ENCODE peak calls at places on chromosomes 11 and 22, in five cellular contexts. V, D, Z, G and W are unnamed samples.

GRCh38 chr11:62048101-62048500 is 75.7 kb upstream of the INCENP start:
- DNase-seq in V (no peak), D (peak; percentile 43), Z (peak; percentile 28), G (no peak), W (no peak)

GRCh38 chr11:84261707-84262106 is 975.5 kb upstream of the CCDC90B start:
- DNase-seq in V (no peak), D (no peak), Z (no peak), G (no peak), W (no peak)

GRCh38 chr11:12123177-12123576 is 12.8 kb downstream of the MICAL2 start:
- DNase-seq in V (no peak), D (peak; percentile 67), Z (peak; percentile 73), G (no peak), W (no peak)

GRCh38 chr11:122181893-122182292 is 65.9 kb upstream of the BLID start:
- DNase-seq in V (no peak), D (peak; percentile 25), Z (no peak), G (no peak), W (no peak)

GRCh38 chr11:28459912-28460311 is 351.7 kb downstream of the METTL15 start:
- DNase-seq in V (no peak), D (no peak), Z (no peak), G (no peak), W (no peak)

GRCh38 chr11:44446341-44446712 is 119.1 kb upstream of the CD82 start:
- DNase-seq in V (no peak), D (peak; percentile 38), Z (no peak), G (no peak), W (no peak)

GRCh38 chr11:19276859-19277808 is 36.4 kb upstream of the E2F8 start:
- DNase-seq in V (no peak), D (peak; percentile 83), Z (no peak), G (peak; percentile 60), W (no peak)

GRCh38 chr22:35400335-35400680 is 368 bp downstream of the MCM5 start:
- DNase-seq in V (no peak), D (no peak), Z (no peak), G (no peak), W (peak; percentile 34)

GRCh38 chr11:131884461-131885073 is 514.2 kb downstream of the NTM start:
- DNase-seq in V (no peak), D (peak; percentile 47), Z (no peak), G (no peak), W (no peak)

GRCh38 chr11:94825111-94825880 is 57.1 kb downstream of the AMOTL1 start:
- DNase-seq in V (no peak), D (no peak), Z (no peak), G (no peak), W (no peak)

GRCh38 chr22:22720201-22720723 is 75.8 kb downstream of the GGTLC2 start:
- DNase-seq in V (peak; percentile 21), D (peak; percentile 31), Z (peak; percentile 51), G (no peak), W (peak; percentile 61)

GRCh38 chr11:71518506-71519471 is 8.3 kb upstream of the KRTAP5-7 start:
- DNase-seq in V (no peak), D (no peak), Z (no peak), G (no peak), W (no peak)

GRCh38 chr11:2566223-2567025 is 121.6 kb downstream of the KCNQ1 start:
- DNase-seq in V (no peak), D (no peak), Z (peak; percentile 3), G (peak; percentile 79), W (no peak)

GRCh38 chr22:19483481-19484244 is 3.9 kb downstream of the CDC45 start:
- DNase-seq in V (no peak), D (no peak), Z (peak; percentile 43), G (no peak), W (no peak)

GRCh38 chr11:2419638-2420501 is 19.3 kb downstream of the TSSC4 start:
- DNase-seq in V (no peak), D (peak; percentile 64), Z (peak; percentile 82), G (peak; percentile 87), W (peak; percentile 79)

GRCh38 chr22:36981247-36981775 is 37.9 kb downstream of the TST start:
- DNase-seq in V (no peak), D (no peak), Z (no peak), G (no peak), W (no peak)

GRCh38 chr11:119337581-119338317 is 2.9 kb downstream of the C1QTNF5 start:
- DNase-seq in V (no peak), D (peak; percentile 73), Z (no peak), G (peak; percentile 47), W (no peak)

GRCh38 chr11:18987454-18988231 is 48.4 kb upstream of the MRGPRX1 start:
- DNase-seq in V (no peak), D (peak; percentile 75), Z (peak; percentile 2), G (no peak), W (no peak)

GRCh38 chr22:43829904-43830851 is 18.1 kb upstream of the EFCAB6 start:
- DNase-seq in V (no peak), D (no peak), Z (peak; percentile 80), G (no peak), W (no peak)

GRCh38 chr11:706957-707816 is 1.2 kb downstream of the EPS8L2 start:
- DNase-seq in V (no peak), D (no peak), Z (peak; percentile 43), G (peak; percentile 79), W (no peak)

GRCh38 chr22:34427436-34427835 is 507.2 kb upstream of the LARGE1 start:
- DNase-seq in V (no peak), D (no peak), Z (no peak), G (no peak), W (no peak)

GRCh38 chr22:19065298-19065859 is 56.8 kb downstream of the DGCR2 start:
- DNase-seq in V (no peak), D (no peak), Z (no peak), G (no peak), W (no peak)

GRCh38 chr11:44911031-44911814 is 39.5 kb downstream of the TP53I11 start:
- DNase-seq in V (peak; percentile 67), D (peak; percentile 79), Z (peak; percentile 87), G (peak; percentile 64), W (peak; percentile 90)

GRCh38 chr11:74025467-74026166 is 16.7 kb upstream of the UCP3 start:
- DNase-seq in V (no peak), D (peak; percentile 87), Z (no peak), G (no peak), W (no peak)

GRCh38 chr11:94129505-94130335 is 1.1 kb downstream of the PANX1 start:
- DNase-seq in V (no peak), D (peak; percentile 44), Z (no peak), G (peak; percentile 92), W (no peak)

GRCh38 chr11:114280696-114281095 is 15.5 kb upstream of the NNMT start:
- DNase-seq in V (peak; percentile 7), D (peak; percentile 83), Z (peak; percentile 94), G (peak; percentile 46), W (peak; percentile 17)

GRCh38 chr22:47310601-47311000 is 548.2 kb downstream of the TBC1D22A start:
- DNase-seq in V (no peak), D (peak; percentile 64), Z (peak; percentile 8), G (no peak), W (no peak)

GRCh38 chr22:46074771-46075551 is 75.4 kb upstream of the PPARA start:
- DNase-seq in V (no peak), D (no peak), Z (no peak), G (peak; percentile 47), W (no peak)

GRCh38 chr22:30969532-30970355 is 679 bp downstream of the TUG1 start:
- DNase-seq in V (no peak), D (peak; percentile 31), Z (peak; percentile 45), G (peak; percentile 70), W (peak; percentile 45)

GRCh38 chr11:130872961-130873360 is 43.3 kb downstream of the SNX19 start:
- DNase-seq in V (no peak), D (peak; percentile 92), Z (peak; percentile 26), G (no peak), W (no peak)

GRCh38 chr11:37141707-37142106 is 543.7 kb upstream of the RAG2 start:
- DNase-seq in V (no peak), D (peak; percentile 4), Z (no peak), G (no peak), W (no peak)

GRCh38 chr22:29700206-29700948 is 19.4 kb upstream of the CABP7 start:
- DNase-seq in V (no peak), D (peak; percentile 58), Z (peak; percentile 11), G (no peak), W (no peak)

GRCh38 chr22:38866399-38867123 is 5.5 kb downstream of the CBX6 start:
- DNase-seq in V (no peak), D (no peak), Z (no peak), G (no peak), W (no peak)

GRCh38 chr11:102347526-102348331 is 715 bp downstream of the BIRC2 start:
- DNase-seq in V (peak; percentile 33), D (peak; percentile 69), Z (peak; percentile 59), G (no peak), W (peak; percentile 18)

GRCh38 chr11:78981153-78981552 is 406.5 kb upstream of the NARS2 start:
- DNase-seq in V (no peak), D (no peak), Z (no peak), G (no peak), W (no peak)